ENCODE peak calls at places on chromosomes 5 and 9, in six cellular contexts. C, H, M, S, L and T are unnamed samples.

GRCh38 chr5:141182248-141182647 is at the start of gene PCDHB16:
- DNase-seq in C (no peak), H (peak), M (peak), S (no peak), L (no peak), T (peak)

GRCh38 chr9:125532412-125532811 is 174.6 kb downstream of the MAPKAP1 start:
- DNase-seq in S (peak), L (no peak), C (no peak), H (no peak), M (peak), T (no peak)

GRCh38 chr5:54586336-54586735 is 68.8 kb downstream of the SNX18 start:
- DNase-seq in H (no peak), L (no peak), C (no peak), S (no peak), M (no peak), T (no peak)

GRCh38 chr5:42571626-42571960 is 148.4 kb downstream of the GHR start:
- DNase-seq in H (no peak), M (no peak), C (no peak), S (no peak), L (no peak), T (no peak)

GRCh38 chr9:34563262-34563661 is 26.3 kb downstream of the CNTFR start:
- DNase-seq in H (no peak), L (no peak), S (no peak), M (no peak), C (no peak), T (no peak)

GRCh38 chr9:69325409-69326212 is 596 bp downstream of the ENTREP1 start:
- DNase-seq in C (no peak), L (peak), H (no peak), S (no peak), M (no peak), T (no peak)

GRCh38 chr5:38330207-38330606 is 71.8 kb downstream of the EGFLAM start:
- DNase-seq in M (peak), S (no peak), H (no peak), C (no peak), L (no peak), T (no peak)

GRCh38 chr9:121369595-121370265 is at the start of gene STOM:
- DNase-seq in H (peak), C (peak), S (peak), L (peak), M (peak), T (peak)

GRCh38 chr5:65100846-65101678 is 332.3 kb downstream of the CWC27 start:
- DNase-seq in H (peak), L (peak), M (peak), S (peak), C (no peak), T (peak)
- TF ChIP-seq CTCF in H (peak), L (peak), M (peak), S (peak), C (peak), T (peak)

GRCh38 chr9:14584571-14584970 is 108.7 kb downstream of the ZDHHC21 start:
- DNase-seq in S (no peak), M (no peak), L (no peak), H (peak), C (no peak), T (no peak)
- TF ChIP-seq CTCF in S (no peak), M (no peak), L (no peak), H (no peak), C (no peak), T (no peak)

GRCh38 chr9:82209797-82210470 is 221.4 kb downstream of the SPATA31D1 start:
- DNase-seq in H (no peak), C (no peak), M (peak), S (peak), L (no peak), T (no peak)
- TF ChIP-seq CTCF in H (no peak), C (no peak), M (no peak), S (no peak), L (no peak), T (no peak)

GRCh38 chr5:112691758-112692157 is 45.9 kb upstream of the APC start:
- DNase-seq in C (no peak), L (no peak), M (peak), H (peak), S (peak), T (no peak)
- TF ChIP-seq CTCF in C (no peak), L (peak), M (peak), H (peak), S (peak), T (peak)